ENCODE peak calls at places on chromosomes 3 and 15, in eight cellular contexts. One of them, this sample, is unnamed.

GRCh38 chr3:16478516-16478915 is 35.0 kb downstream of the RFTN1 start:
- DNase-seq in SJSA1: no peak
- DNase-seq in BE2C: no peak
- DNase-seq in brain microvascular endothelial cell: peak; percentile 75
- DNase-seq in fibroblast of the aortic adventitia: peak; percentile 68
- DNase-seq in PC-3: peak; percentile 42
- DNase-seq in ovary: no peak
- DNase-seq in body of pancreas: no peak
- DNase-seq in this sample: no peak

GRCh38 chr15:62099171-62099601 is 32.4 kb downstream of the C2CD4A start:
- DNase-seq in SJSA1: no peak
- DNase-seq in BE2C: no peak
- DNase-seq in brain microvascular endothelial cell: peak; percentile 31
- DNase-seq in fibroblast of the aortic adventitia: peak; percentile 66
- DNase-seq in PC-3: peak; percentile 74
- DNase-seq in ovary: no peak
- DNase-seq in body of pancreas: peak; percentile 56
- DNase-seq in this sample: no peak

GRCh38 chr3:169420429-169420828 is 243.1 kb downstream of the MECOM start:
- DNase-seq in SJSA1: no peak
- DNase-seq in BE2C: no peak
- DNase-seq in brain microvascular endothelial cell: no peak
- DNase-seq in fibroblast of the aortic adventitia: no peak
- DNase-seq in PC-3: peak; percentile 18
- DNase-seq in ovary: no peak
- DNase-seq in body of pancreas: no peak
- DNase-seq in this sample: no peak

GRCh38 chr15:74294010-74294409 is 57.9 kb downstream of the CCDC33 start:
- DNase-seq in SJSA1: no peak
- DNase-seq in BE2C: peak; percentile 52
- DNase-seq in brain microvascular endothelial cell: no peak
- DNase-seq in fibroblast of the aortic adventitia: no peak
- DNase-seq in PC-3: no peak
- DNase-seq in ovary: no peak
- DNase-seq in body of pancreas: no peak
- DNase-seq in this sample: no peak

GRCh38 chr3:158105710-158106438 is at the start of gene SHOX2:
- DNase-seq in SJSA1: peak; percentile 78
- DNase-seq in BE2C: peak; percentile 61
- DNase-seq in brain microvascular endothelial cell: no peak
- DNase-seq in fibroblast of the aortic adventitia: peak; percentile 53
- DNase-seq in PC-3: no peak
- DNase-seq in ovary: no peak
- DNase-seq in body of pancreas: no peak
- DNase-seq in this sample: no peak

GRCh38 chr3:9553949-9554513 is 409 bp upstream of the LHFPL4 start:
- DNase-seq in SJSA1: no peak
- DNase-seq in BE2C: no peak
- DNase-seq in brain microvascular endothelial cell: no peak
- DNase-seq in fibroblast of the aortic adventitia: no peak
- DNase-seq in PC-3: no peak
- DNase-seq in ovary: no peak
- DNase-seq in body of pancreas: no peak
- DNase-seq in this sample: no peak

GRCh38 chr15:52329980-52330379 is 34.4 kb upstream of the MYO5C start:
- DNase-seq in SJSA1: no peak
- DNase-seq in BE2C: no peak
- DNase-seq in brain microvascular endothelial cell: no peak
- DNase-seq in fibroblast of the aortic adventitia: no peak
- DNase-seq in PC-3: no peak
- DNase-seq in ovary: no peak
- DNase-seq in body of pancreas: no peak
- DNase-seq in this sample: no peak

GRCh38 chr3:66816110-66816761 is 181.9 kb upstream of the KBTBD8 start:
- DNase-seq in SJSA1: no peak
- DNase-seq in BE2C: no peak
- DNase-seq in brain microvascular endothelial cell: peak; percentile 43
- DNase-seq in fibroblast of the aortic adventitia: peak; percentile 84
- DNase-seq in PC-3: peak; percentile 58
- DNase-seq in ovary: no peak
- DNase-seq in body of pancreas: peak; percentile 32
- DNase-seq in this sample: peak; percentile 63

GRCh38 chr3:119944091-119944490 is 150.2 kb downstream of the GSK3B start:
- DNase-seq in SJSA1: no peak
- DNase-seq in BE2C: no peak
- DNase-seq in brain microvascular endothelial cell: no peak
- DNase-seq in fibroblast of the aortic adventitia: no peak
- DNase-seq in PC-3: no peak
- DNase-seq in ovary: no peak
- DNase-seq in body of pancreas: no peak
- DNase-seq in this sample: no peak

GRCh38 chr3:13570391-13571194 is 21.7 kb downstream of the FBLN2 start:
- DNase-seq in SJSA1: no peak
- DNase-seq in BE2C: no peak
- DNase-seq in brain microvascular endothelial cell: no peak
- DNase-seq in fibroblast of the aortic adventitia: no peak
- DNase-seq in PC-3: no peak
- DNase-seq in ovary: no peak
- DNase-seq in body of pancreas: no peak
- DNase-seq in this sample: no peak

GRCh38 chr15:85667491-85668424 is 127.0 kb downstream of the KLHL25 start:
- DNase-seq in SJSA1: peak; percentile 78
- DNase-seq in BE2C: no peak
- DNase-seq in brain microvascular endothelial cell: peak; percentile 99
- DNase-seq in fibroblast of the aortic adventitia: peak; percentile 98
- DNase-seq in PC-3: peak; percentile 83
- DNase-seq in ovary: no peak
- DNase-seq in body of pancreas: peak; percentile 83
- DNase-seq in this sample: peak; percentile 52

GRCh38 chr3:121998588-121999473 is 23.2 kb downstream of the ILDR1 start:
- DNase-seq in SJSA1: no peak
- DNase-seq in BE2C: no peak
- DNase-seq in brain microvascular endothelial cell: no peak
- DNase-seq in fibroblast of the aortic adventitia: peak; percentile 5
- DNase-seq in PC-3: no peak
- DNase-seq in ovary: no peak
- DNase-seq in body of pancreas: peak; percentile 15
- DNase-seq in this sample: no peak

GRCh38 chr3:121995190-121996137 is 26.6 kb downstream of the ILDR1 start:
- DNase-seq in SJSA1: peak; percentile 43
- DNase-seq in BE2C: peak; percentile 58
- DNase-seq in brain microvascular endothelial cell: peak; percentile 77
- DNase-seq in fibroblast of the aortic adventitia: peak; percentile 33
- DNase-seq in PC-3: peak; percentile 98
- DNase-seq in ovary: no peak
- DNase-seq in body of pancreas: peak; percentile 83
- DNase-seq in this sample: peak; percentile 40

GRCh38 chr3:121999931-122000330 is 22.1 kb downstream of the ILDR1 start:
- DNase-seq in SJSA1: no peak
- DNase-seq in BE2C: no peak
- DNase-seq in brain microvascular endothelial cell: no peak
- DNase-seq in fibroblast of the aortic adventitia: no peak
- DNase-seq in PC-3: peak; percentile 53
- DNase-seq in ovary: no peak
- DNase-seq in body of pancreas: no peak
- DNase-seq in this sample: no peak

GRCh38 chr3:121998030-121998580 is 23.9 kb downstream of the ILDR1 start:
- DNase-seq in SJSA1: no peak
- DNase-seq in BE2C: no peak
- DNase-seq in brain microvascular endothelial cell: peak; percentile 40
- DNase-seq in fibroblast of the aortic adventitia: peak; percentile 16
- DNase-seq in PC-3: peak; percentile 68
- DNase-seq in ovary: no peak
- DNase-seq in body of pancreas: peak; percentile 38
- DNase-seq in this sample: no peak

DNA sequence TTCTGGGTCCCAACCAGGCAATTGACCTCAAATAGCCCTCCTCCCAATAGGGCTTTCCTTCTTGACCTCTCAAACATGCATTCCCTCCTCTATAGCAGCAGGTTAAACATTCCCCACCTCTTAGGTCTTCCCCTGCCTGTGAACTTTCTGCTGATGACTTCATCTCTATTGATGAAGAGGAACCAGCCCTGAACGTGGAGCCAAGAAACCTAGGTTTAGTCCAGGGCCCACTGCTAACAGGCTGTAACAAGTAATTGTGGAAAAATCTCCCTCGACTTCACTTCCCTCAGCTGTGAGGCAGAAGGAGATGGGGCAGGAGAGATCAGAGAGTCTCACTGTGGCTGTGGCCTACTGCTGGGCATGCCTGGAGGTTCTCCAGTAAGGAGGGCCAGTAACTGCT is 24.7 kb downstream of the ILDR1 start:
- DNase-seq in SJSA1: no peak
- DNase-seq in BE2C: no peak
- DNase-seq in brain microvascular endothelial cell: no peak
- DNase-seq in fibroblast of the aortic adventitia: no peak
- DNase-seq in PC-3: no peak
- DNase-seq in ovary: no peak
- DNase-seq in body of pancreas: no peak
- DNase-seq in this sample: no peak
- H3K4me3 ChIP-seq in SJSA1: no peak overlapping the region
- H3K4me3 ChIP-seq in BE2C: no peak overlapping the region
- H3K4me3 ChIP-seq in brain microvascular endothelial cell: no peak overlapping the region
- H3K4me3 ChIP-seq in fibroblast of the aortic adventitia: no peak overlapping the region
- H3K4me3 ChIP-seq in PC-3: no peak overlapping the region
- H3K4me3 ChIP-seq in ovary: no peak overlapping the region
- H3K4me3 ChIP-seq in body of pancreas: no peak overlapping the region
- H3K4me3 ChIP-seq in this sample: no peak overlapping the region

DNA sequence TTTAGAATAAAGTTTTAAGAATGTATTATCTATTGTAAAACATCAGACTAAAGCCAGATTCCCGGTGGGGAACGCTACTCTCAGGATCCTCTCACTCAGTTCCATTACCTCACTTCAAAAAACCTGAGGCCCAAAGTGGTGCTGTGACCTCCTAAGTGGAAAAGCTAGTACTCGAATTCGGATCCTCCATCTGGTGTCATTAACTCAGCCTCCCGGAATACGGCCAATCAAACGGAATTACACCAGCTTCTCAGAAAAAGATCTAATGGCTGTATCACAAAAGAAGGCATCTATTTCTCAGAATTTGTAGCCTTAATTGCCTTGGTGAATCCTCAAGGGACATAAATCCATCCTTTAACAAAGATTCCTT is 624 bp downstream of the ACAD11 start:
- DNase-seq in SJSA1: no peak
- DNase-seq in BE2C: no peak
- DNase-seq in brain microvascular endothelial cell: no peak
- DNase-seq in fibroblast of the aortic adventitia: no peak
- DNase-seq in PC-3: no peak
- DNase-seq in ovary: no peak
- DNase-seq in body of pancreas: no peak
- DNase-seq in this sample: no peak
- H3K4me3 ChIP-seq in SJSA1: peak overlapping the region; percentile 81
- H3K4me3 ChIP-seq in BE2C: peak overlapping the region; percentile 97
- H3K4me3 ChIP-seq in brain microvascular endothelial cell: peak overlapping the region; percentile 88
- H3K4me3 ChIP-seq in fibroblast of the aortic adventitia: peak overlapping the region; percentile 88
- H3K4me3 ChIP-seq in PC-3: peak overlapping the region; percentile 93
- H3K4me3 ChIP-seq in ovary: peak overlapping the region; percentile 86
- H3K4me3 ChIP-seq in body of pancreas: peak overlapping the region; percentile 92
- H3K4me3 ChIP-seq in this sample: peak overlapping the region; percentile 99

GRCh38 chr3:48492461-48493202 is 11.3 kb downstream of the SHISA5 start:
- DNase-seq in SJSA1: no peak
- DNase-seq in BE2C: no peak
- DNase-seq in brain microvascular endothelial cell: no peak
- DNase-seq in fibroblast of the aortic adventitia: no peak
- DNase-seq in PC-3: no peak
- DNase-seq in ovary: no peak
- DNase-seq in body of pancreas: no peak
- DNase-seq in this sample: no peak

DNA sequence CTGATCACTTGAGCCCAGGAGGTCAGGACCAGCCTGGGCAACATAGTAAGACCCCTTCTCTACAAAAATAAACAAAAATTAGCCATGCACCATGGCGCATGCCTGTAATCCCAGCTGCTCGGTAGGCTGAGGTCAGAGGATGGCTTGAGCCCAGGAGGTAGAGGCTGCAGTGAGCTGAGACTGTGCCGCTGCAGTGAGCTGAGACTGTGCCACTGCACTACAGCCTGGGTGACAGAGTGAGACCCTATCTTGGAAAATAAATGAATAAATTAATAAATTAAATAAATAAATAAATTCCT is 10.8 kb downstream of the SHISA5 start:
- DNase-seq in SJSA1: no peak
- DNase-seq in BE2C: no peak
- DNase-seq in brain microvascular endothelial cell: no peak
- DNase-seq in fibroblast of the aortic adventitia: no peak
- DNase-seq in PC-3: no peak
- DNase-seq in ovary: no peak
- DNase-seq in body of pancreas: no peak
- DNase-seq in this sample: no peak
- H3K4me3 ChIP-seq in SJSA1: no peak overlapping the region
- H3K4me3 ChIP-seq in BE2C: no peak overlapping the region
- H3K4me3 ChIP-seq in brain microvascular endothelial cell: no peak overlapping the region
- H3K4me3 ChIP-seq in fibroblast of the aortic adventitia: no peak overlapping the region
- H3K4me3 ChIP-seq in PC-3: no peak overlapping the region
- H3K4me3 ChIP-seq in ovary: no peak overlapping the region
- H3K4me3 ChIP-seq in body of pancreas: no peak overlapping the region
- H3K4me3 ChIP-seq in this sample: no peak overlapping the region

GRCh38 chr3:69738859-69739203 is 433 bp upstream of the MITF start:
- DNase-seq in SJSA1: no peak
- DNase-seq in BE2C: no peak
- DNase-seq in brain microvascular endothelial cell: no peak
- DNase-seq in fibroblast of the aortic adventitia: no peak
- DNase-seq in PC-3: peak; percentile 2
- DNase-seq in ovary: no peak
- DNase-seq in body of pancreas: no peak
- DNase-seq in this sample: no peak

GRCh38 chr3:69737396-69737795 is 1.9 kb upstream of the MITF start:
- DNase-seq in SJSA1: no peak
- DNase-seq in BE2C: no peak
- DNase-seq in brain microvascular endothelial cell: no peak
- DNase-seq in fibroblast of the aortic adventitia: no peak
- DNase-seq in PC-3: no peak
- DNase-seq in ovary: no peak
- DNase-seq in body of pancreas: no peak
- DNase-seq in this sample: no peak

GRCh38 chr3:69740103-69741021 is 1.1 kb downstream of the MITF start:
- DNase-seq in SJSA1: no peak
- DNase-seq in BE2C: no peak
- DNase-seq in brain microvascular endothelial cell: no peak
- DNase-seq in fibroblast of the aortic adventitia: no peak
- DNase-seq in PC-3: peak; percentile 51
- DNase-seq in ovary: peak; percentile 66
- DNase-seq in body of pancreas: peak; percentile 69
- DNase-seq in this sample: no peak

GRCh38 chr3:69739204-69740102 is at the start of gene MITF:
- DNase-seq in SJSA1: peak; percentile 88
- DNase-seq in BE2C: peak; percentile 96
- DNase-seq in brain microvascular endothelial cell: peak; percentile 92
- DNase-seq in fibroblast of the aortic adventitia: peak; percentile 81
- DNase-seq in PC-3: peak; percentile 80
- DNase-seq in ovary: peak; percentile 94
- DNase-seq in body of pancreas: peak; percentile 93
- DNase-seq in this sample: no peak

DNA sequence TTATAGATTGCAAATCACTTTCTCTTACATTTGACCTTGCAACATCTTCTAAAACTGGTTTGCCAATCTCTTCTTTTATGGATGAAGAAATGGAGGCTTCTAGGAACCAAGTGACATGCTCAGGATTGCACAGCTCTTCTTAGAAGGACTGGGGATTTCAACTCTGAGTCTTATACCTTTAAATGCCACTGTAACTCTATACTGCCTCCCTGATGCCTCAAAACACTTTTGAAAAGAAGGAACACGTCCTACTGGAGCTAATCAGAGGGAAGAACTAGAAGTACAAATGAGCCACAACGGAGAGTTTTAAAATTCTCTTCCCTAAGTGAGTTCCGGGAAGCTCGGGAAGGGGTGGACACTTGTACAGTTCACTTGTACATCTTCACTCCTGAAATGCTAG is 973 bp upstream of the MITF start:
- DNase-seq in SJSA1: no peak
- DNase-seq in BE2C: no peak
- DNase-seq in brain microvascular endothelial cell: no peak
- DNase-seq in fibroblast of the aortic adventitia: peak; percentile 20
- DNase-seq in PC-3: peak; percentile 7
- DNase-seq in ovary: no peak
- DNase-seq in body of pancreas: no peak
- DNase-seq in this sample: no peak
- H3K4me3 ChIP-seq in SJSA1: peak overlapping the region; percentile 74
- H3K4me3 ChIP-seq in BE2C: peak overlapping the region; percentile 65
- H3K4me3 ChIP-seq in brain microvascular endothelial cell: peak overlapping the region; percentile 85
- H3K4me3 ChIP-seq in fibroblast of the aortic adventitia: peak overlapping the region; percentile 71
- H3K4me3 ChIP-seq in PC-3: peak overlapping the region; percentile 80
- H3K4me3 ChIP-seq in ovary: peak overlapping the region; percentile 70
- H3K4me3 ChIP-seq in body of pancreas: peak overlapping the region; percentile 54
- H3K4me3 ChIP-seq in this sample: no peak overlapping the region